ENCODE peak calls at places on chromosome 1, in six cellular contexts. D is H1, R is A549, X is SK-N-SH, M is WTC11, S is HepG2. A is an unnamed sample.

GRCh38 chr1:20327467-20327866 is 36.8 kb downstream of the VWA5B1 start:
- DNase-seq in X (no peak), S (no peak), R (no peak), D (no peak), M (no peak), A (no peak)

GRCh38 chr1:53141487-53142055 is 867 bp downstream of the SLC1A7 start:
- DNase-seq in S (no peak), R (no peak), D (no peak), M (no peak), X (no peak), A (no peak)

GRCh38 chr1:121566346-121566745 is 381.6 kb downstream of the SRGAP2C start:
- DNase-seq in S (no peak), R (no peak), D (no peak), M (no peak), X (no peak), A (no peak)

GRCh38 chr1:229854620-229855019 is 212.4 kb upstream of the GALNT2 start:
- DNase-seq in X (no peak), R (no peak), D (no peak), S (no peak), M (no peak), A (no peak)

GRCh38 chr1:19815801-19816736 is 986 bp upstream of the RNF186 start:
- DNase-seq in X (no peak), D (no peak), M (no peak), S (peak), R (no peak), A (no peak)

GRCh38 chr1:97849350-97850339 is 71.2 kb downstream of the DPYD start:
- DNase-seq in R (peak), M (no peak), X (no peak), D (no peak), S (no peak), A (peak)

GRCh38 chr1:235960799-235961198 is 94.1 kb upstream of the LYST start:
- DNase-seq in S (no peak), R (no peak), X (no peak), D (no peak), M (no peak), A (no peak)

GRCh38 chr1:240804475-240804874 is 192.5 kb upstream of the GREM2 start:
- DNase-seq in M (no peak), X (no peak), S (no peak), D (no peak), R (no peak), A (peak)

GRCh38 chr1:19664453-19665043 is at the start of gene HTR6:
- DNase-seq in S (no peak), R (no peak), D (no peak), M (no peak), X (peak), A (no peak)

GRCh38 chr1:56469640-56470371 is 109.6 kb downstream of the PLPP3 start:
- DNase-seq in M (no peak), S (no peak), D (no peak), R (no peak), X (no peak), A (peak)

GRCh38 chr1:44848456-44849181 is 5.6 kb upstream of the PTCH2 start:
- DNase-seq in R (no peak), X (no peak), S (no peak), D (no peak), M (no peak), A (no peak)

GRCh38 chr1:221795400-221795799 is 53.5 kb upstream of the DUSP10 start:
- DNase-seq in R (no peak), M (no peak), X (no peak), D (no peak), S (no peak), A (no peak)

GRCh38 chr1:1628656-1629429 is 3.1 kb upstream of the MMP23B start:
- DNase-seq in M (peak), S (no peak), D (no peak), R (no peak), X (no peak), A (no peak)

GRCh38 chr1:223811634-223812101 is 34.1 kb downstream of the TP53BP2 start:
- DNase-seq in S (peak), R (no peak), D (no peak), M (no peak), X (peak), A (peak)

GRCh38 chr1:109198043-109198695 is 15.5 kb upstream of the SARS1 start:
- DNase-seq in X (no peak), D (no peak), R (peak), S (no peak), M (no peak), A (peak)

GRCh38 chr1:108079550-108079949 is 114.6 kb upstream of the VAV3 start:
- DNase-seq in D (no peak), M (peak), S (no peak), X (no peak), R (no peak), A (no peak)

GRCh38 chr1:38743184-38743583 is 116.4 kb downstream of the RRAGC start:
- DNase-seq in D (no peak), R (no peak), X (no peak), S (no peak), M (no peak), A (no peak)

GRCh38 chr1:38746966-38747600 is 112.5 kb downstream of the RRAGC start:
- DNase-seq in S (no peak), D (no peak), R (no peak), M (peak), X (no peak), A (no peak)

GRCh38 chr1:38744452-38745350 is 114.9 kb downstream of the RRAGC start:
- DNase-seq in M (no peak), R (no peak), X (no peak), D (no peak), S (no peak), A (no peak)

GRCh38 chr1:38746413-38746812 is 113.2 kb downstream of the RRAGC start:
- DNase-seq in D (no peak), M (no peak), R (no peak), X (no peak), S (no peak), A (no peak)

DNA sequence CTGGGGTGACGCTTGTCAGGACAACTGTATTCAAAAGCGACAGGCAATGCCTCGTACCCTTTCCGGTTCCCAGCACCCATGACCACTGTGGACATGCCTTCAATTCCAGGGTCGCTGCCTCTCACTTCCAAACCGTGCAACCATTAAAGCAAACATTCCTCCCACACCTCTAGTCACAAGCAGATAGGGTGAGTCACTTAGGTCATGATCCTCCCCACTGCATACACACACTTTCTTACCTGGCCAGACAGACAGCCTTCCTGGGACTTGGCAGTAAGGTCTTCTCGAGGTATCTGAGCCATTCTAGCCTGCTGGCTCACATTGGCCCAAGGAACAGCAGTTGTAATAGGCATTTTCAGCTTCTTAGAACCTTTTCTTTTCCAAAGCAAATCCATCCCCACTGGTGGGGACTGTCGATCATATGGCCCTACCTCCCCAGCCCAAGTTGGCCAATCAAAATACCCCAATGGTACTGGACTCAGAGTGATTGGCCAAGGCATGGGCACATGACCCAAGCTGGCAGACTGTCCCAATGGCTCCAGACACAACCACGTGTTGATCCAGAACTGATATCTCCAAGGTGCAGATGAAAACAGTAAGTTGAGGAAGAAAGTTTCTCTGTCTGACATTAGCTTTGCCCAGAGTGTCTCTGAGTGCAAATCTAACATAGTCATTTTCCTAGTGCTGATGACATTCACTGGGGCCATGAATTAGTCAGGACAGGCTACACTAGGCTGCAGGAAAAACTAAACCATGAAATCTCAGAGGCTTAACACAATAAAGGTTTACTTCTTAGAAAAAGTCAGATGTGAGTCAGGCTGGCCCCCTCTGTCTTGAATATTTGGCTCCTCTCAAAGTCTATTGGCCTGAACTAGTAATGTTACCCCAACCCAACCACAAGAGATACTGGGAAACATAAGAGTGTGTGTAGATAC is 113.8 kb downstream of the RRAGC start:
- DNase-seq in R (no peak), D (no peak), S (no peak), X (no peak), M (no peak), A (no peak)
- TF ChIP-seq USF2 in R (no peak), D (no peak), S (no peak), X (no peak), M (no peak), A (no peak)

GRCh38 chr1:159140474-159140873 is 30.9 kb upstream of the CADM3 start:
- DNase-seq in R (no peak), X (no peak), S (no peak), D (no peak), M (no peak), A (no peak)

GRCh38 chr1:159146996-159147395 is 24.4 kb upstream of the CADM3 start:
- DNase-seq in M (no peak), X (no peak), D (no peak), R (no peak), S (no peak), A (no peak)

GRCh38 chr1:159144571-159144970 is 26.8 kb upstream of the CADM3 start:
- DNase-seq in D (no peak), M (no peak), S (no peak), R (no peak), X (no peak), A (no peak)

GRCh38 chr1:159141584-159142518 is 29.6 kb upstream of the CADM3 start:
- DNase-seq in S (no peak), M (peak), X (peak), R (no peak), D (no peak), A (peak)
- TF ChIP-seq USF2 in S (no peak), M (no peak), X (no peak), R (no peak), D (no peak), A (no peak)

GRCh38 chr1:91897016-91897415 is 11.1 kb upstream of the TGFBR3 start:
- DNase-seq in M (no peak), R (no peak), X (no peak), S (no peak), D (no peak), A (no peak)
- TF ChIP-seq USF2 in M (no peak), R (no peak), X (no peak), S (no peak), D (no peak), A (no peak)

GRCh38 chr1:211194826-211195225 is 60.9 kb upstream of the KCNH1 start:
- DNase-seq in R (no peak), M (no peak), X (no peak), S (no peak), D (no peak), A (no peak)

GRCh38 chr1:211198111-211198510 is 61.1 kb upstream of the RCOR3 start:
- DNase-seq in X (no peak), S (no peak), M (no peak), R (peak), D (no peak), A (peak)

GRCh38 chr1:211196880-211197279 is 62.3 kb upstream of the RCOR3 start:
- DNase-seq in X (no peak), D (no peak), R (no peak), M (no peak), S (no peak), A (no peak)

DNA sequence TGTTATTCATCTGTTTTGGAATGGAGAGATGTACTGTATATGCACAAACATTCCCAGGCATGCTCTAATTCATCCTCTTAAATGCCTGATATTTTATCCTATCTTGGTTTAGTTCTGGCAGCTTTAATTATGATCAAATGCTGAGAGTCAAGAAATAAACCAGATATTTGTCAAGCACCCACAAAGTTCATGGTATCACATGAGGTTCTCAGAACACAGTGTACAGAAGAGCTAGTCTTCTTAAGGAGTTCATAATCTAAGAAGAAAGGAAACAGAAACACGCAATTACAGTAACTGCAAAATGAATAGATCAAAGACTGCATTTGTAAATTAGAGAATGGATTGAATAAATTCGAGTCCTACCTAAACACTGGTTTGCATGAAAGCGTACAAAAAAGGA is 58.3 kb upstream of the KCNH1 start:
- DNase-seq in D (no peak), S (no peak), R (no peak), X (no peak), M (no peak), A (no peak)
- TF ChIP-seq USF2 in D (no peak), S (no peak), R (no peak), X (no peak), M (no peak), A (no peak)

A was measured in IMR-90.